ENCODE peak calls at places on chromosomes 12 and 14, in six cellular contexts. One of them, this sample, is unnamed.

GRCh38 chr12:202081-202731 is 11.8 kb downstream of the SLC6A12 start:
- DNase-seq in stimulated activated CD4-positive, alpha-beta T cell treated with anti-CD3 and anti-CD28 coated beads, Interleukin-12 subunit alpha, Interleukin-12 subunit beta, amount 100 ng/mL, for 4 hours: no peak
- DNase-seq in mammary epithelial cell: no peak
- DNase-seq in DMS79: peak
- DNase-seq in heart right ventricle: no peak
- DNase-seq in A549: no peak
- DNase-seq in this sample: no peak

GRCh38 chr14:89185919-89186849 is 230.8 kb downstream of the FOXN3 start:
- DNase-seq in stimulated activated CD4-positive, alpha-beta T cell treated with anti-CD3 and anti-CD28 coated beads, Interleukin-12 subunit alpha, Interleukin-12 subunit beta, amount 100 ng/mL, for 4 hours: no peak
- DNase-seq in mammary epithelial cell: peak
- DNase-seq in DMS79: no peak
- DNase-seq in heart right ventricle: no peak
- DNase-seq in A549: peak
- DNase-seq in this sample: peak

GRCh38 chr12:47954467-47955045 is 8.8 kb upstream of the TMEM106C start:
- DNase-seq in stimulated activated CD4-positive, alpha-beta T cell treated with anti-CD3 and anti-CD28 coated beads, Interleukin-12 subunit alpha, Interleukin-12 subunit beta, amount 100 ng/mL, for 4 hours: no peak
- DNase-seq in mammary epithelial cell: no peak
- DNase-seq in DMS79: no peak
- DNase-seq in heart right ventricle: no peak
- DNase-seq in A549: no peak
- DNase-seq in this sample: no peak

GRCh38 chr14:105491366-105492006 is 440 bp downstream of the TEDC1 start:
- DNase-seq in stimulated activated CD4-positive, alpha-beta T cell treated with anti-CD3 and anti-CD28 coated beads, Interleukin-12 subunit alpha, Interleukin-12 subunit beta, amount 100 ng/mL, for 4 hours: peak
- DNase-seq in mammary epithelial cell: peak
- DNase-seq in DMS79: no peak
- DNase-seq in heart right ventricle: peak
- DNase-seq in A549: peak
- DNase-seq in this sample: no peak

GRCh38 chr12:63382930-63383329 is 231.9 kb upstream of the AVPR1A start:
- DNase-seq in stimulated activated CD4-positive, alpha-beta T cell treated with anti-CD3 and anti-CD28 coated beads, Interleukin-12 subunit alpha, Interleukin-12 subunit beta, amount 100 ng/mL, for 4 hours: no peak
- DNase-seq in mammary epithelial cell: no peak
- DNase-seq in DMS79: no peak
- DNase-seq in heart right ventricle: no peak
- DNase-seq in A549: no peak
- DNase-seq in this sample: no peak

GRCh38 chr12:51505363-51505762 is 80.7 kb downstream of the SLC4A8 start:
- DNase-seq in stimulated activated CD4-positive, alpha-beta T cell treated with anti-CD3 and anti-CD28 coated beads, Interleukin-12 subunit alpha, Interleukin-12 subunit beta, amount 100 ng/mL, for 4 hours: no peak
- DNase-seq in mammary epithelial cell: no peak
- DNase-seq in DMS79: no peak
- DNase-seq in heart right ventricle: no peak
- DNase-seq in A549: no peak
- DNase-seq in this sample: no peak

GRCh38 chr12:24839268-24839791 is 109.6 kb downstream of the BCAT1 start:
- DNase-seq in stimulated activated CD4-positive, alpha-beta T cell treated with anti-CD3 and anti-CD28 coated beads, Interleukin-12 subunit alpha, Interleukin-12 subunit beta, amount 100 ng/mL, for 4 hours: peak
- DNase-seq in mammary epithelial cell: no peak
- DNase-seq in DMS79: no peak
- DNase-seq in heart right ventricle: no peak
- DNase-seq in A549: no peak
- DNase-seq in this sample: peak

GRCh38 chr14:72704507-72704906 is 189.4 kb downstream of the DPF3 start:
- DNase-seq in stimulated activated CD4-positive, alpha-beta T cell treated with anti-CD3 and anti-CD28 coated beads, Interleukin-12 subunit alpha, Interleukin-12 subunit beta, amount 100 ng/mL, for 4 hours: no peak
- DNase-seq in mammary epithelial cell: no peak
- DNase-seq in DMS79: no peak
- DNase-seq in heart right ventricle: no peak
- DNase-seq in A549: no peak
- DNase-seq in this sample: no peak

GRCh38 chr14:105050551-105050897 is 14.7 kb downstream of the GPR132 start:
- DNase-seq in stimulated activated CD4-positive, alpha-beta T cell treated with anti-CD3 and anti-CD28 coated beads, Interleukin-12 subunit alpha, Interleukin-12 subunit beta, amount 100 ng/mL, for 4 hours: no peak
- DNase-seq in mammary epithelial cell: peak
- DNase-seq in DMS79: peak
- DNase-seq in heart right ventricle: no peak
- DNase-seq in A549: no peak
- DNase-seq in this sample: no peak

GRCh38 chr12:23043647-23044046 is 418.7 kb downstream of the ETNK1 start:
- DNase-seq in stimulated activated CD4-positive, alpha-beta T cell treated with anti-CD3 and anti-CD28 coated beads, Interleukin-12 subunit alpha, Interleukin-12 subunit beta, amount 100 ng/mL, for 4 hours: no peak
- DNase-seq in mammary epithelial cell: no peak
- DNase-seq in DMS79: no peak
- DNase-seq in heart right ventricle: no peak
- DNase-seq in A549: no peak
- DNase-seq in this sample: no peak

GRCh38 chr14:80959448-80960006 is 4.1 kb downstream of the TSHR start:
- DNase-seq in stimulated activated CD4-positive, alpha-beta T cell treated with anti-CD3 and anti-CD28 coated beads, Interleukin-12 subunit alpha, Interleukin-12 subunit beta, amount 100 ng/mL, for 4 hours: no peak
- DNase-seq in mammary epithelial cell: no peak
- DNase-seq in DMS79: peak
- DNase-seq in heart right ventricle: no peak
- DNase-seq in A549: no peak
- DNase-seq in this sample: no peak

GRCh38 chr12:19192709-19193108 is 63.2 kb downstream of the PLEKHA5 start:
- DNase-seq in stimulated activated CD4-positive, alpha-beta T cell treated with anti-CD3 and anti-CD28 coated beads, Interleukin-12 subunit alpha, Interleukin-12 subunit beta, amount 100 ng/mL, for 4 hours: no peak
- DNase-seq in mammary epithelial cell: no peak
- DNase-seq in DMS79: no peak
- DNase-seq in heart right ventricle: no peak
- DNase-seq in A549: no peak
- DNase-seq in this sample: no peak

GRCh38 chr14:49461529-49462401 is 124.4 kb downstream of the RPS29 start:
- DNase-seq in stimulated activated CD4-positive, alpha-beta T cell treated with anti-CD3 and anti-CD28 coated beads, Interleukin-12 subunit alpha, Interleukin-12 subunit beta, amount 100 ng/mL, for 4 hours: peak
- DNase-seq in mammary epithelial cell: peak
- DNase-seq in DMS79: peak
- DNase-seq in heart right ventricle: no peak
- DNase-seq in A549: peak
- DNase-seq in this sample: peak

GRCh38 chr12:66647034-66647691 is 31.7 kb downstream of the GRIP1 start:
- DNase-seq in stimulated activated CD4-positive, alpha-beta T cell treated with anti-CD3 and anti-CD28 coated beads, Interleukin-12 subunit alpha, Interleukin-12 subunit beta, amount 100 ng/mL, for 4 hours: no peak
- DNase-seq in mammary epithelial cell: peak
- DNase-seq in DMS79: no peak
- DNase-seq in heart right ventricle: no peak
- DNase-seq in A549: no peak
- DNase-seq in this sample: peak

GRCh38 chr12:57836442-57837375 is 9.8 kb downstream of the CTDSP2 start:
- DNase-seq in stimulated activated CD4-positive, alpha-beta T cell treated with anti-CD3 and anti-CD28 coated beads, Interleukin-12 subunit alpha, Interleukin-12 subunit beta, amount 100 ng/mL, for 4 hours: no peak
- DNase-seq in mammary epithelial cell: peak
- DNase-seq in DMS79: peak
- DNase-seq in heart right ventricle: peak
- DNase-seq in A549: no peak
- DNase-seq in this sample: peak

GRCh38 chr12:14769837-14770494 is 33.3 kb downstream of the WBP11 start:
- DNase-seq in stimulated activated CD4-positive, alpha-beta T cell treated with anti-CD3 and anti-CD28 coated beads, Interleukin-12 subunit alpha, Interleukin-12 subunit beta, amount 100 ng/mL, for 4 hours: peak
- DNase-seq in mammary epithelial cell: peak
- DNase-seq in DMS79: peak
- DNase-seq in heart right ventricle: peak
- DNase-seq in A549: peak
- DNase-seq in this sample: peak

GRCh38 chr12:109477185-109477962 is at the start of the genes KCTD10 and UBE3B:
- DNase-seq in stimulated activated CD4-positive, alpha-beta T cell treated with anti-CD3 and anti-CD28 coated beads, Interleukin-12 subunit alpha, Interleukin-12 subunit beta, amount 100 ng/mL, for 4 hours: peak
- DNase-seq in mammary epithelial cell: peak
- DNase-seq in DMS79: peak
- DNase-seq in heart right ventricle: peak
- DNase-seq in A549: peak
- DNase-seq in this sample: peak

GRCh38 chr12:111186347-111186746 is 182.5 kb downstream of the PHETA1 start:
- DNase-seq in stimulated activated CD4-positive, alpha-beta T cell treated with anti-CD3 and anti-CD28 coated beads, Interleukin-12 subunit alpha, Interleukin-12 subunit beta, amount 100 ng/mL, for 4 hours: no peak
- DNase-seq in mammary epithelial cell: no peak
- DNase-seq in DMS79: no peak
- DNase-seq in heart right ventricle: no peak
- DNase-seq in A549: no peak
- DNase-seq in this sample: no peak

GRCh38 chr12:121214855-121215745 is 5.2 kb downstream of the P2RX4 start:
- DNase-seq in stimulated activated CD4-positive, alpha-beta T cell treated with anti-CD3 and anti-CD28 coated beads, Interleukin-12 subunit alpha, Interleukin-12 subunit beta, amount 100 ng/mL, for 4 hours: no peak
- DNase-seq in mammary epithelial cell: peak
- DNase-seq in DMS79: no peak
- DNase-seq in heart right ventricle: no peak
- DNase-seq in A549: peak
- DNase-seq in this sample: peak

GRCh38 chr12:85390281-85390680 is 110.3 kb downstream of the ALX1 start:
- DNase-seq in stimulated activated CD4-positive, alpha-beta T cell treated with anti-CD3 and anti-CD28 coated beads, Interleukin-12 subunit alpha, Interleukin-12 subunit beta, amount 100 ng/mL, for 4 hours: no peak
- DNase-seq in mammary epithelial cell: no peak
- DNase-seq in DMS79: no peak
- DNase-seq in heart right ventricle: no peak
- DNase-seq in A549: no peak
- DNase-seq in this sample: no peak

GRCh38 chr14:50657753-50658152 is 10.4 kb downstream of the SAV1 start:
- DNase-seq in stimulated activated CD4-positive, alpha-beta T cell treated with anti-CD3 and anti-CD28 coated beads, Interleukin-12 subunit alpha, Interleukin-12 subunit beta, amount 100 ng/mL, for 4 hours: no peak
- DNase-seq in mammary epithelial cell: no peak
- DNase-seq in DMS79: no peak
- DNase-seq in heart right ventricle: no peak
- DNase-seq in A549: no peak
- DNase-seq in this sample: no peak

GRCh38 chr14:105337966-105338365 is 23.4 kb downstream of the PACS2 start:
- DNase-seq in stimulated activated CD4-positive, alpha-beta T cell treated with anti-CD3 and anti-CD28 coated beads, Interleukin-12 subunit alpha, Interleukin-12 subunit beta, amount 100 ng/mL, for 4 hours: no peak
- DNase-seq in mammary epithelial cell: no peak
- DNase-seq in DMS79: no peak
- DNase-seq in heart right ventricle: peak
- DNase-seq in A549: no peak
- DNase-seq in this sample: no peak

GRCh38 chr12:107523760-107524558 is 161.6 kb upstream of the PWP1 start:
- DNase-seq in stimulated activated CD4-positive, alpha-beta T cell treated with anti-CD3 and anti-CD28 coated beads, Interleukin-12 subunit alpha, Interleukin-12 subunit beta, amount 100 ng/mL, for 4 hours: no peak
- DNase-seq in mammary epithelial cell: no peak
- DNase-seq in DMS79: peak
- DNase-seq in heart right ventricle: no peak
- DNase-seq in A549: no peak
- DNase-seq in this sample: no peak

GRCh38 chr12:124686001-124686884 is 118.8 kb upstream of the NCOR2 start:
- DNase-seq in stimulated activated CD4-positive, alpha-beta T cell treated with anti-CD3 and anti-CD28 coated beads, Interleukin-12 subunit alpha, Interleukin-12 subunit beta, amount 100 ng/mL, for 4 hours: no peak
- DNase-seq in mammary epithelial cell: peak
- DNase-seq in DMS79: no peak
- DNase-seq in heart right ventricle: no peak
- DNase-seq in A549: peak
- DNase-seq in this sample: peak

GRCh38 chr12:3962661-3963483 is 89.7 kb upstream of the PARP11 start:
- DNase-seq in stimulated activated CD4-positive, alpha-beta T cell treated with anti-CD3 and anti-CD28 coated beads, Interleukin-12 subunit alpha, Interleukin-12 subunit beta, amount 100 ng/mL, for 4 hours: peak
- DNase-seq in mammary epithelial cell: no peak
- DNase-seq in DMS79: no peak
- DNase-seq in heart right ventricle: no peak
- DNase-seq in A549: no peak
- DNase-seq in this sample: no peak

GRCh38 chr14:59268011-59268410 is 79.5 kb downstream of the DAAM1 start:
- DNase-seq in stimulated activated CD4-positive, alpha-beta T cell treated with anti-CD3 and anti-CD28 coated beads, Interleukin-12 subunit alpha, Interleukin-12 subunit beta, amount 100 ng/mL, for 4 hours: no peak
- DNase-seq in mammary epithelial cell: peak
- DNase-seq in DMS79: no peak
- DNase-seq in heart right ventricle: no peak
- DNase-seq in A549: no peak
- DNase-seq in this sample: no peak

GRCh38 chr12:20314325-20314724 is 54.0 kb upstream of the PDE3A start:
- DNase-seq in stimulated activated CD4-positive, alpha-beta T cell treated with anti-CD3 and anti-CD28 coated beads, Interleukin-12 subunit alpha, Interleukin-12 subunit beta, amount 100 ng/mL, for 4 hours: no peak
- DNase-seq in mammary epithelial cell: no peak
- DNase-seq in DMS79: no peak
- DNase-seq in heart right ventricle: no peak
- DNase-seq in A549: no peak
- DNase-seq in this sample: peak

GRCh38 chr14:103725001-103725682 is 9.5 kb downstream of the ZFYVE21 start:
- DNase-seq in stimulated activated CD4-positive, alpha-beta T cell treated with anti-CD3 and anti-CD28 coated beads, Interleukin-12 subunit alpha, Interleukin-12 subunit beta, amount 100 ng/mL, for 4 hours: no peak
- DNase-seq in mammary epithelial cell: no peak
- DNase-seq in DMS79: no peak
- DNase-seq in heart right ventricle: peak
- DNase-seq in A549: no peak
- DNase-seq in this sample: no peak

GRCh38 chr14:56122306-56122705 is 4.1 kb downstream of the PELI2 start:
- DNase-seq in stimulated activated CD4-positive, alpha-beta T cell treated with anti-CD3 and anti-CD28 coated beads, Interleukin-12 subunit alpha, Interleukin-12 subunit beta, amount 100 ng/mL, for 4 hours: no peak
- DNase-seq in mammary epithelial cell: no peak
- DNase-seq in DMS79: no peak
- DNase-seq in heart right ventricle: no peak
- DNase-seq in A549: no peak
- DNase-seq in this sample: no peak

GRCh38 chr12:105445261-105446015 is 114.9 kb downstream of the C12orf75 start:
- DNase-seq in stimulated activated CD4-positive, alpha-beta T cell treated with anti-CD3 and anti-CD28 coated beads, Interleukin-12 subunit alpha, Interleukin-12 subunit beta, amount 100 ng/mL, for 4 hours: no peak
- DNase-seq in mammary epithelial cell: peak
- DNase-seq in DMS79: no peak
- DNase-seq in heart right ventricle: no peak
- DNase-seq in A549: peak
- DNase-seq in this sample: no peak

This sample was measured in stromal cell of bone marrow.